ENCODE peak calls at places on chromosomes 1 and 21, in ten cellular contexts. One of them, this sample, is unnamed.

GRCh38 chr1:33298623-33299277 is 22.1 kb downstream of the A3GALT2 start:
- DNase-seq in tibial artery: peak
- DNase-seq in neural progenitor cell: peak
- DNase-seq in IMR-90: peak
- DNase-seq in choroid plexus epithelial cell: peak
- DNase-seq in transverse colon: peak
- DNase-seq in thoracic aorta: no peak
- DNase-seq in fibroblast of the aortic adventitia: peak
- DNase-seq in stomach: peak
- DNase-seq in foreskin fibroblast: peak
- DNase-seq in this sample: peak

GRCh38 chr1:17587693-17588047 is 48.2 kb downstream of the ARHGEF10L start:
- DNase-seq in tibial artery: no peak
- DNase-seq in neural progenitor cell: peak
- DNase-seq in IMR-90: peak
- DNase-seq in choroid plexus epithelial cell: peak
- DNase-seq in transverse colon: no peak
- DNase-seq in thoracic aorta: no peak
- DNase-seq in fibroblast of the aortic adventitia: peak
- DNase-seq in stomach: no peak
- DNase-seq in foreskin fibroblast: peak
- DNase-seq in this sample: peak

GRCh38 chr1:215076312-215076711 is 6.2 kb upstream of the KCNK2 start:
- DNase-seq in tibial artery: no peak
- DNase-seq in neural progenitor cell: peak
- DNase-seq in IMR-90: peak
- DNase-seq in choroid plexus epithelial cell: peak
- DNase-seq in transverse colon: no peak
- DNase-seq in thoracic aorta: no peak
- DNase-seq in fibroblast of the aortic adventitia: peak
- DNase-seq in stomach: no peak
- DNase-seq in foreskin fibroblast: peak
- DNase-seq in this sample: peak

GRCh38 chr1:28199328-28200233 is 23.1 kb upstream of the PTAFR start:
- DNase-seq in tibial artery: no peak
- DNase-seq in neural progenitor cell: no peak
- DNase-seq in IMR-90: no peak
- DNase-seq in choroid plexus epithelial cell: no peak
- DNase-seq in transverse colon: peak
- DNase-seq in thoracic aorta: no peak
- DNase-seq in fibroblast of the aortic adventitia: no peak
- DNase-seq in stomach: peak
- DNase-seq in foreskin fibroblast: no peak
- DNase-seq in this sample: no peak

GRCh38 chr1:203167913-203168200 is 7.8 kb downstream of the MYBPH start:
- DNase-seq in tibial artery: no peak
- DNase-seq in neural progenitor cell: no peak
- DNase-seq in IMR-90: no peak
- DNase-seq in choroid plexus epithelial cell: no peak
- DNase-seq in transverse colon: no peak
- DNase-seq in thoracic aorta: no peak
- DNase-seq in fibroblast of the aortic adventitia: no peak
- DNase-seq in stomach: no peak
- DNase-seq in foreskin fibroblast: no peak
- DNase-seq in this sample: no peak

GRCh38 chr1:92443893-92444292 is 42.8 kb downstream of the GFI1 start:
- DNase-seq in tibial artery: no peak
- DNase-seq in neural progenitor cell: no peak
- DNase-seq in IMR-90: no peak
- DNase-seq in choroid plexus epithelial cell: no peak
- DNase-seq in transverse colon: no peak
- DNase-seq in thoracic aorta: no peak
- DNase-seq in fibroblast of the aortic adventitia: no peak
- DNase-seq in stomach: no peak
- DNase-seq in foreskin fibroblast: no peak
- DNase-seq in this sample: no peak

GRCh38 chr1:4482526-4482925 is 171.9 kb upstream of the AJAP1 start:
- DNase-seq in tibial artery: no peak
- DNase-seq in neural progenitor cell: no peak
- DNase-seq in IMR-90: no peak
- DNase-seq in choroid plexus epithelial cell: no peak
- DNase-seq in transverse colon: no peak
- DNase-seq in thoracic aorta: no peak
- DNase-seq in fibroblast of the aortic adventitia: no peak
- DNase-seq in stomach: no peak
- DNase-seq in foreskin fibroblast: no peak
- DNase-seq in this sample: no peak

GRCh38 chr1:153260980-153261792 is 1.7 kb downstream of the LORICRIN start:
- DNase-seq in tibial artery: no peak
- DNase-seq in neural progenitor cell: no peak
- DNase-seq in IMR-90: no peak
- DNase-seq in choroid plexus epithelial cell: peak
- DNase-seq in transverse colon: no peak
- DNase-seq in thoracic aorta: no peak
- DNase-seq in fibroblast of the aortic adventitia: no peak
- DNase-seq in stomach: no peak
- DNase-seq in foreskin fibroblast: peak
- DNase-seq in this sample: peak

GRCh38 chr1:59071289-59071688 is 225.6 kb upstream of the FGGY start:
- DNase-seq in tibial artery: no peak
- DNase-seq in neural progenitor cell: no peak
- DNase-seq in IMR-90: no peak
- DNase-seq in choroid plexus epithelial cell: peak
- DNase-seq in transverse colon: peak
- DNase-seq in thoracic aorta: no peak
- DNase-seq in fibroblast of the aortic adventitia: no peak
- DNase-seq in stomach: no peak
- DNase-seq in foreskin fibroblast: no peak
- DNase-seq in this sample: peak

GRCh38 chr1:111399792-111400610 is 27.5 kb downstream of the OVGP1 start:
- DNase-seq in tibial artery: peak
- DNase-seq in neural progenitor cell: peak
- DNase-seq in IMR-90: peak
- DNase-seq in choroid plexus epithelial cell: peak
- DNase-seq in transverse colon: peak
- DNase-seq in thoracic aorta: no peak
- DNase-seq in fibroblast of the aortic adventitia: peak
- DNase-seq in stomach: peak
- DNase-seq in foreskin fibroblast: peak
- DNase-seq in this sample: peak

GRCh38 chr1:116453906-116454305 is 80.9 kb downstream of the ATP1A1 start:
- DNase-seq in tibial artery: no peak
- DNase-seq in neural progenitor cell: peak
- DNase-seq in IMR-90: no peak
- DNase-seq in choroid plexus epithelial cell: no peak
- DNase-seq in transverse colon: no peak
- DNase-seq in thoracic aorta: no peak
- DNase-seq in fibroblast of the aortic adventitia: no peak
- DNase-seq in stomach: no peak
- DNase-seq in foreskin fibroblast: no peak
- DNase-seq in this sample: no peak

GRCh38 chr1:24257373-24257772 is 61.8 kb upstream of the GRHL3 start:
- DNase-seq in tibial artery: no peak
- DNase-seq in neural progenitor cell: no peak
- DNase-seq in IMR-90: no peak
- DNase-seq in choroid plexus epithelial cell: no peak
- DNase-seq in transverse colon: no peak
- DNase-seq in thoracic aorta: no peak
- DNase-seq in fibroblast of the aortic adventitia: no peak
- DNase-seq in stomach: no peak
- DNase-seq in foreskin fibroblast: no peak
- DNase-seq in this sample: no peak

DNA sequence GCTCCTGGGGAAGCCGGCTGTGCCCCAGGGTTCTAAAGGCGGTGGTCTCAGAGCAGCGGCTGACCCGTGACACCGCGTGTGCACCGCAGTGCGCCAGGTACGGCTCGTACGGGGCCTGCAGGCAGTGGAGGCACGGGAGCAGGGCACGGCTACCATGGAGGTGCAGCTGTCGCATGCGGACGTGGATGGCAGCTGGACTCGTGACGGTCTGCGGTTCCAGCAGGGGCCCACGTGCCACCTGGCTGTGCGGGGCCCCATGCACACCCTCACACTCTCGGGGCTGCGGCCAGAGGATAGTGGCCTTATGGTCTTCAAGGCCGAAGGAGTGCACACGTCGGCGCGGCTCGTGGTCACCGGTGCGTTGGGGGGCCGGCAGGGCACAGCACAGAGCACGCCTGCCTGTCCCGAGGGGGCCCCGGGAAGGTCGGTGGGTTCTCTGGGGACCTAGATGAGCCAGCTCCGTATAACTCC is 68.6 kb downstream of the OBSCN start:
- DNase-seq in tibial artery: no peak
- DNase-seq in neural progenitor cell: no peak
- DNase-seq in IMR-90: no peak
- DNase-seq in choroid plexus epithelial cell: peak
- DNase-seq in transverse colon: no peak
- DNase-seq in thoracic aorta: no peak
- DNase-seq in fibroblast of the aortic adventitia: no peak
- DNase-seq in stomach: no peak
- DNase-seq in foreskin fibroblast: peak
- DNase-seq in this sample: no peak
- H3K4me3 ChIP-seq in tibial artery: peak
- H3K4me3 ChIP-seq in neural progenitor cell: peak
- H3K4me3 ChIP-seq in IMR-90: peak
- H3K4me3 ChIP-seq in choroid plexus epithelial cell: peak
- H3K4me3 ChIP-seq in transverse colon: peak
- H3K4me3 ChIP-seq in thoracic aorta: peak
- H3K4me3 ChIP-seq in fibroblast of the aortic adventitia: peak
- H3K4me3 ChIP-seq in stomach: peak
- H3K4me3 ChIP-seq in foreskin fibroblast: peak
- H3K4me3 ChIP-seq in this sample: peak

DNA sequence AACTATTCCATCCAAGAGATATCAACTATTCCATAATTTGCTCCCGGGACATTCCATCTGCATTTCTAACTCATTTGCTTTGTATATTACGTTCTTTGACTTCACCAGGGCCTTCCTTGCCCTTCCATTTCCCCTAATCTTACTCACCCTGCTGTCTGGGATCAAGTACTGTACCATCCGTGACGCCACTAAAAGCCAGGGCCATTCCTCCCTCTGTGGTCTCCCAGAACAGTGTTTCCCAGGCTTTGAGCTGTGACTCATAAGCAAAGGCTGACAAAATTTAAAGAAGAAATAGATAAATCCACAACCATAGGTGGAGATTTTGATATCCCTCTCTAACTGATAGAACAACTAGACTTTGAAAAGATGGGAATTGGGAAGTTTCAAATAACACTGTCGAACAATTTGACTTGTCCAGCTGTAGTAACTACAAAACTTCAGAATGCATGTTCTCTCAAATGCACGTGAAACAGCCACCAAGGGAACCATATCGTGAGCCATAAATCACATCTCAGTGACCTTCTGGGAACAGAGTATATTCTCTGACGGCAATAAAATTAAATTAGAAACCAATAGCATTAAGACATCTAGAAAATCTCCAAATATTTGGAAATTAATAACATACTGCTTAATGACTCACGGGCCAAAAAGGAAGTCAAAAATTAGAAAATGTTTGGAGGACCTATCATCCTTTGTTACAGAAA is 501.0 kb downstream of the SETD4 start:
- DNase-seq in tibial artery: no peak
- DNase-seq in neural progenitor cell: no peak
- DNase-seq in IMR-90: peak
- DNase-seq in choroid plexus epithelial cell: peak
- DNase-seq in transverse colon: no peak
- DNase-seq in thoracic aorta: no peak
- DNase-seq in fibroblast of the aortic adventitia: peak
- DNase-seq in stomach: no peak
- DNase-seq in foreskin fibroblast: peak
- DNase-seq in this sample: peak
- TF ChIP-seq CTCF in tibial artery: no peak
- TF ChIP-seq CTCF in neural progenitor cell: no peak
- TF ChIP-seq CTCF in IMR-90: peak
- TF ChIP-seq CTCF in choroid plexus epithelial cell: no peak
- TF ChIP-seq CTCF in transverse colon: no peak
- TF ChIP-seq CTCF in thoracic aorta: no peak
- TF ChIP-seq CTCF in fibroblast of the aortic adventitia: no peak
- TF ChIP-seq CTCF in stomach: no peak
- TF ChIP-seq CTCF in foreskin fibroblast: no peak
- TF ChIP-seq CTCF in this sample: no peak

DNA sequence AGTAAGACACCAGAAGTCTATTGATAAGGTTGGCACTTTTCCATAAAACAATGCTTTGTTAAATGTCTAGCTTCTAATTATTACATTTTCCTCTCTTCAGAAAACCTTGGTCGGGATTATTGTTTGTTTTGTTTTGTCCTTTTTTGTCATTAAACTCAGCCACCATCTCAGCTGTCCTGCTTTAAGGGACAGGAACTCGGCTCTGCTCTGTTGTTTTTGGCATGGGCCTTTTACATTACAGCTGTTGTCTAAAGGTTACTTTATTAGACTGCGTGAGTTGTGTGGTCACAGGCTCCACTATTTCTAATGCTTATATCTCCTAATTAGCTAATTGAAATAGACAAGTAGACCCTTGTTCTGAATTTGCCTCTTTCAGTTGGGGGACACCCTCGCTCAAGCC is 1.5 kb downstream of the PALMD start:
- DNase-seq in tibial artery: no peak
- DNase-seq in neural progenitor cell: no peak
- DNase-seq in IMR-90: no peak
- DNase-seq in choroid plexus epithelial cell: no peak
- DNase-seq in transverse colon: no peak
- DNase-seq in thoracic aorta: no peak
- DNase-seq in fibroblast of the aortic adventitia: no peak
- DNase-seq in stomach: no peak
- DNase-seq in foreskin fibroblast: no peak
- DNase-seq in this sample: no peak
- H3K4me3 ChIP-seq in tibial artery: peak
- H3K4me3 ChIP-seq in neural progenitor cell: no peak
- H3K4me3 ChIP-seq in IMR-90: no peak
- H3K4me3 ChIP-seq in choroid plexus epithelial cell: no peak
- H3K4me3 ChIP-seq in transverse colon: peak
- H3K4me3 ChIP-seq in thoracic aorta: peak
- H3K4me3 ChIP-seq in fibroblast of the aortic adventitia: no peak
- H3K4me3 ChIP-seq in stomach: peak
- H3K4me3 ChIP-seq in foreskin fibroblast: no peak
- H3K4me3 ChIP-seq in this sample: peak

GRCh38 chr1:114282751-114283403 is 129.2 kb upstream of the SYT6 start:
- DNase-seq in tibial artery: peak
- DNase-seq in neural progenitor cell: peak
- DNase-seq in IMR-90: peak
- DNase-seq in choroid plexus epithelial cell: peak
- DNase-seq in transverse colon: peak
- DNase-seq in thoracic aorta: peak
- DNase-seq in fibroblast of the aortic adventitia: peak
- DNase-seq in stomach: peak
- DNase-seq in foreskin fibroblast: peak
- DNase-seq in this sample: peak
- TF ChIP-seq CTCF in tibial artery: peak
- TF ChIP-seq CTCF in neural progenitor cell: peak
- TF ChIP-seq CTCF in IMR-90: peak
- TF ChIP-seq CTCF in choroid plexus epithelial cell: peak
- TF ChIP-seq CTCF in transverse colon: peak
- TF ChIP-seq CTCF in thoracic aorta: peak
- TF ChIP-seq CTCF in fibroblast of the aortic adventitia: peak
- TF ChIP-seq CTCF in stomach: no peak
- TF ChIP-seq CTCF in foreskin fibroblast: peak
- TF ChIP-seq CTCF in this sample: peak

GRCh38 chr1:1833456-1833855 is 55.2 kb upstream of the NADK start:
- DNase-seq in tibial artery: no peak
- DNase-seq in neural progenitor cell: no peak
- DNase-seq in IMR-90: no peak
- DNase-seq in choroid plexus epithelial cell: no peak
- DNase-seq in transverse colon: no peak
- DNase-seq in thoracic aorta: no peak
- DNase-seq in fibroblast of the aortic adventitia: no peak
- DNase-seq in stomach: no peak
- DNase-seq in foreskin fibroblast: no peak
- DNase-seq in this sample: no peak
- H3K4me3 ChIP-seq in tibial artery: no peak
- H3K4me3 ChIP-seq in neural progenitor cell: no peak
- H3K4me3 ChIP-seq in IMR-90: no peak
- H3K4me3 ChIP-seq in choroid plexus epithelial cell: no peak
- H3K4me3 ChIP-seq in transverse colon: no peak
- H3K4me3 ChIP-seq in thoracic aorta: no peak
- H3K4me3 ChIP-seq in fibroblast of the aortic adventitia: no peak
- H3K4me3 ChIP-seq in stomach: no peak
- H3K4me3 ChIP-seq in foreskin fibroblast: no peak
- H3K4me3 ChIP-seq in this sample: no peak